ENCODE peak calls at places on chromosomes 3 and 15, in eight cellular contexts. F is CD8-positive, alpha-beta memory T cell; A is CD4-positive, alpha-beta memory T cell; K is thyroid gland; O is right atrium auricular region; B is fibroblast of lung; W is neural progenitor cell; G is lower lobe of right lung. N is an unnamed sample. For H3K4me1 and H3K27me3, the result is how much of the 10 kb centered on the place peaks cover.

GRCh38 chr3:61537366-61537765 is 24.0 kb upstream of the PTPRG start:
- DNase-seq in F (no peak), A (no peak), K (peak), O (no peak), B (peak), W (no peak), G (no peak), N (no peak)

GRCh38 chr3:194518652-194519051 is 31.9 kb upstream of the ATP13A3 start:
- DNase-seq in F (no peak), A (no peak), K (no peak), O (no peak), B (peak), W (no peak), G (no peak), N (no peak)

GRCh38 chr3:100032262-100032661 is 82.0 kb downstream of the FILIP1L start:
- DNase-seq in F (no peak), A (no peak), K (no peak), O (no peak), B (peak), W (no peak), G (no peak), N (no peak)

GRCh38 chr15:82535566-82536408 is 4.5 kb downstream of the RPS17 start:
- DNase-seq in F (no peak), A (no peak), K (no peak), O (no peak), B (no peak), W (no peak), G (no peak), N (no peak)

GRCh38 chr3:20622304-20622703 is 436.3 kb upstream of the SGO1 start:
- DNase-seq in F (no peak), A (no peak), K (no peak), O (no peak), B (peak), W (no peak), G (no peak), N (no peak)

GRCh38 chr15:100093211-100094126 is 248.3 kb downstream of the ADAMTS17 start:
- DNase-seq in F (no peak), A (no peak), K (no peak), O (no peak), B (peak), W (no peak), G (no peak), N (no peak)

GRCh38 chr3:76367281-76367680 is 581.9 kb upstream of the ZNF717 start:
- DNase-seq in F (no peak), A (no peak), K (no peak), O (no peak), B (peak), W (no peak), G (no peak), N (no peak)

GRCh38 chr3:14757153-14757700 is 61.5 kb upstream of the FGD5 start:
- DNase-seq in F (no peak), A (no peak), K (no peak), O (no peak), B (no peak), W (no peak), G (no peak), N (no peak)

GRCh38 chr3:3782469-3782868 is 16.8 kb upstream of the LRRN1 start:
- DNase-seq in F (no peak), A (no peak), K (no peak), O (no peak), B (no peak), W (no peak), G (no peak), N (no peak)

GRCh38 chr3:13879102-13879945 is 547 bp downstream of the WNT7A start:
- DNase-seq in F (no peak), A (peak), K (peak), O (no peak), B (no peak), W (peak), G (no peak), N (no peak)

GRCh38 chr3:94671078-94671477 is 608.2 kb downstream of the NSUN3 start:
- DNase-seq in F (no peak), A (no peak), K (no peak), O (no peak), B (peak), W (no peak), G (no peak), N (no peak)

GRCh38 chr3:61618871-61619270 is 57.5 kb downstream of the PTPRG start:
- DNase-seq in F (no peak), A (no peak), K (no peak), O (no peak), B (no peak), W (no peak), G (no peak), N (no peak)

GRCh38 chr15:80070840-80071239 is 11.4 kb downstream of the ZFAND6 start:
- DNase-seq in F (no peak), A (no peak), K (no peak), O (no peak), B (peak), W (no peak), G (no peak), N (no peak)

GRCh38 chr3:11560746-11561145 is 83.0 kb downstream of the VGLL4 start:
- DNase-seq in F (no peak), A (no peak), K (no peak), O (no peak), B (peak), W (no peak), G (no peak), N (peak)

GRCh38 chr3:169658311-169658931 is 5.1 kb downstream of the MECOM start:
- DNase-seq in F (no peak), A (no peak), K (no peak), O (peak), B (peak), W (peak), G (no peak), N (no peak)

GRCh38 chr15:97963779-97964178 is 3.3 kb downstream of the ARRDC4 start:
- DNase-seq in F (no peak), A (no peak), K (peak), O (no peak), B (no peak), W (no peak), G (no peak), N (no peak)

GRCh38 chr15:97960364-97961066 is at the start of gene ARRDC4:
- DNase-seq in F (peak), A (peak), K (peak), O (peak), B (peak), W (peak), G (peak), N (peak)

GRCh38 chr15:97961067-97961954 is 808 bp downstream of the ARRDC4 start:
- DNase-seq in F (no peak), A (peak), K (peak), O (no peak), B (no peak), W (peak), G (peak), N (peak)

GRCh38 chr15:97959738-97960363 is 652 bp upstream of the ARRDC4 start:
- DNase-seq in F (no peak), A (no peak), K (no peak), O (no peak), B (no peak), W (no peak), G (no peak), N (no peak)

DNA sequence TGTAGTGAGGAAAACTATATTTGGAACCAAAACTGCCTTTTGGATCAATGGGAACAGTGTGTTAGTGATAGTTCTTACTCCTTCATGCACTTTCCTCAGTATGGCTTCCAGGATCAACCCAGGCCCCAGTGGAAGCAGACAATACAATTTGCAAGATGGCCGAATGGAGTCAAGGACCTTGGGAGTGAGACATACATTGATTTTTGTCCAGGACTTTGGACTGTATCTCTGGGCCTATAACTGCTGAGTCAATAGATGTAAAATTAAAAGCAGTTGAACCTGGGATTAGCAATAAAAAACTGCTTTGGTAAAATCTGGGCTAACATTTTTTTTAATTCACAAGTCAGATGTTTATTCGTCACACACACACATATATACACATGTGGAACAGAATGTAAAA is 1.8 kb downstream of the ARRDC4 start:
- DNase-seq in F (no peak), A (no peak), K (no peak), O (no peak), B (no peak), W (no peak), G (no peak), N (no peak)
- H3K4me3 ChIP-seq in F (no peak), A (no peak), K (no peak), O (no peak), B (peak), W (no peak), G (peak), N (peak)

DNA sequence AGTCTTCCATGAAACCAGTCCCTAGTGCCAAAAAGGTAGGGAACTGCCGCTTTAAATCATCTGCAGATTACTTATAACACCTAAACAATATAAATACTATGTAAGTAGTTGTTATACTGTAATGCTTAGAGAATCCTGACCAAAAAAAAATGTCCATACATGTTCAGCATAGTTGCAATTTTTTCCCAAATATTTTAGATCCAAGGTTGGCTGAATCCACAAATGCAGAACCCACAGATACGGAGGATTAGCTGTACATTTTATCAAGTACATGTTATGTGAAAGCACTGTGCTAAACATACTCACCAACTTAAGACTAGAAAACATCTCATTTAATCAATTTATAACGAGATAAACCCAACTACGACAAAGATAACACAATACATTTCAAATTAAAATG is 9.3 kb downstream of the MSL2 start:
- DNase-seq in F (no peak), A (no peak), K (no peak), O (no peak), B (peak), W (no peak), G (no peak), N (no peak)
- H3K4me1 ChIP-seq in F (half or more), A (half or more), K (under half), O (under half), B (under half), W (under half), G (half or more), N (under half)

GRCh38 chr3:57168151-57168550 is 3.0 kb upstream of the IL17RD start:
- DNase-seq in F (no peak), A (no peak), K (no peak), O (no peak), B (no peak), W (no peak), G (no peak), N (no peak)
- H3K27me3 ChIP-seq in F (under half), A (under half), K (under half), O (under half), B (under half), W (half or more), G (under half), N (under half)

GRCh38 chr3:157087398-157088132 is 72.4 kb downstream of the CCNL1 start:
- DNase-seq in F (no peak), A (no peak), K (no peak), O (no peak), B (peak), W (no peak), G (no peak), N (no peak)
- H3K4me3 ChIP-seq in F (no peak), A (no peak), K (no peak), O (peak), B (peak), W (peak), G (peak), N (peak)

GRCh38 chr15:96887730-96888129 is 557.2 kb downstream of the NR2F2 start:
- DNase-seq in F (no peak), A (no peak), K (no peak), O (no peak), B (peak), W (no peak), G (no peak), N (no peak)

GRCh38 chr15:96894669-96895068 is 564.2 kb downstream of the NR2F2 start:
- DNase-seq in F (no peak), A (no peak), K (no peak), O (no peak), B (no peak), W (no peak), G (no peak), N (no peak)

GRCh38 chr15:96893159-96893906 is 562.8 kb downstream of the NR2F2 start:
- DNase-seq in F (no peak), A (no peak), K (peak), O (no peak), B (peak), W (peak), G (no peak), N (peak)

GRCh38 chr15:96888764-96889163 is 558.3 kb downstream of the NR2F2 start:
- DNase-seq in F (no peak), A (no peak), K (no peak), O (no peak), B (no peak), W (no peak), G (no peak), N (no peak)

GRCh38 chr15:96889734-96890480 is 559.4 kb downstream of the NR2F2 start:
- DNase-seq in F (no peak), A (no peak), K (no peak), O (no peak), B (no peak), W (peak), G (no peak), N (no peak)
- H3K4me1 ChIP-seq in F (under half), A (under half), K (under half), O (under half), B (under half), W (half or more), G (under half), N (under half)

N was measured in testis.